ENCODE peak calls at places on chromosomes 6 and 20, in six cellular contexts. E is mucosa of gallbladder, Q is osteocyte, G is T-helper 9 cell, X is glutamatergic neuron, F is NCI-H748 treated with DMSO at 0.1 percent for 48 hours. S is an unnamed sample.

GRCh38 chr6:85673198-85674139 is 30.8 kb upstream of the SYNCRIP start:
- DNase-seq in E (no peak), Q (no peak), G (no peak), X (no peak), F (no peak), S (no peak)

GRCh38 chr6:27145731-27146455 is 101.6 kb upstream of the PRSS16 start:
- DNase-seq in E (peak; percentile 87), Q (no peak), G (peak; percentile 49), X (no peak), F (peak; percentile 95), S (no peak)

GRCh38 chr6:32940656-32941411 is at the start of gene HLA-DMB:
- DNase-seq in E (peak; percentile 79), Q (no peak), G (peak; percentile 12), X (no peak), F (no peak), S (no peak)

GRCh38 chr20:33211817-33212424 is 5.2 kb upstream of the BPIFA3 start:
- DNase-seq in E (peak; percentile 42), Q (no peak), G (no peak), X (peak; percentile 59), F (peak; percentile 45), S (peak; percentile 79)

GRCh38 chr6:97524846-97525245 is 241.8 kb upstream of the MMS22L start:
- DNase-seq in E (no peak), Q (no peak), G (no peak), X (peak; percentile 47), F (peak; percentile 60), S (no peak)

GRCh38 chr20:19284400-19285178 is 72.1 kb downstream of the SLC24A3 start:
- DNase-seq in E (no peak), Q (peak; percentile 8), G (no peak), X (no peak), F (no peak), S (no peak)

GRCh38 chr6:36290668-36291620 is 21.1 kb downstream of the PNPLA1 start:
- DNase-seq in E (peak; percentile 76), Q (no peak), G (no peak), X (no peak), F (no peak), S (no peak)

GRCh38 chr6:142929751-142930358 is 15.1 kb downstream of the HIVEP2 start:
- DNase-seq in E (no peak), Q (no peak), G (no peak), X (no peak), F (no peak), S (no peak)

GRCh38 chr6:150755524-150755923 is 110.0 kb upstream of the MTHFD1L start:
- DNase-seq in E (no peak), Q (no peak), G (no peak), X (no peak), F (no peak), S (no peak)

GRCh38 chr6:54681987-54682386 is 164.6 kb upstream of the FAM83B start:
- DNase-seq in E (no peak), Q (no peak), G (no peak), X (no peak), F (no peak), S (no peak)

GRCh38 chr6:79971195-79971594 is 23.8 kb upstream of the ELOVL4 start:
- DNase-seq in E (no peak), Q (no peak), G (no peak), X (no peak), F (no peak), S (no peak)

GRCh38 chr6:43455034-43455747 is at the start of gene DLK2:
- DNase-seq in E (no peak), Q (no peak), G (peak; percentile 39), X (peak; percentile 59), F (no peak), S (peak; percentile 58)

GRCh38 chr6:32979720-32980487 is 11.5 kb downstream of the BRD2 start:
- DNase-seq in E (no peak), Q (no peak), G (no peak), X (no peak), F (no peak), S (no peak)

GRCh38 chr20:61840661-61841455 is 224.8 kb downstream of the TAF4 start:
- DNase-seq in E (no peak), Q (no peak), G (no peak), X (no peak), F (no peak), S (no peak)

GRCh38 chr6:108263371-108263770 is 2.5 kb upstream of the SNX3 start:
- DNase-seq in E (no peak), Q (no peak), G (no peak), X (no peak), F (no peak), S (no peak)

GRCh38 chr6:39876111-39876510 is 58.2 kb downstream of the MOCS1 start:
- DNase-seq in E (no peak), Q (no peak), G (no peak), X (no peak), F (no peak), S (no peak)

GRCh38 chr20:63693975-63694595 is 2.4 kb upstream of the TNFRSF6B start:
- DNase-seq in E (no peak), Q (no peak), G (no peak), X (no peak), F (no peak), S (no peak)

GRCh38 chr6:144534123-144534676 is 249.1 kb downstream of the UTRN start:
- DNase-seq in E (no peak), Q (no peak), G (no peak), X (no peak), F (no peak), S (no peak)

GRCh38 chr6:33634986-33635385 is 13.9 kb downstream of the ITPR3 start:
- DNase-seq in E (no peak), Q (no peak), G (no peak), X (no peak), F (no peak), S (no peak)

GRCh38 chr20:25534845-25535244 is 50.5 kb downstream of the NINL start:
- DNase-seq in E (no peak), Q (no peak), G (no peak), X (no peak), F (no peak), S (no peak)

GRCh38 chr6:134422426-134423231 is 104.7 kb upstream of the SGK1 start:
- DNase-seq in E (no peak), Q (no peak), G (no peak), X (no peak), F (no peak), S (no peak)

GRCh38 chr20:50213531-50214106 is 23.0 kb downstream of the CEBPB start:
- DNase-seq in E (no peak), Q (no peak), G (no peak), X (no peak), F (no peak), S (no peak)

GRCh38 chr6:25002326-25003066 is 66.7 kb upstream of the RIPOR2 start:
- DNase-seq in E (no peak), Q (no peak), G (no peak), X (no peak), F (no peak), S (no peak)

GRCh38 chr6:44855562-44856494 is 468.3 kb downstream of the CDC5L start:
- DNase-seq in E (no peak), Q (no peak), G (no peak), X (no peak), F (no peak), S (no peak)

GRCh38 chr6:51060262-51060762 is 241.6 kb downstream of the TFAP2B start:
- DNase-seq in E (no peak), Q (no peak), G (no peak), X (no peak), F (no peak), S (no peak)

GRCh38 chr20:14332796-14333345 is 4.5 kb downstream of the FLRT3 start:
- DNase-seq in E (no peak), Q (no peak), G (no peak), X (no peak), F (no peak), S (no peak)

GRCh38 chr6:155349956-155350355 is 35.7 kb upstream of the TFB1M start:
- DNase-seq in E (no peak), Q (no peak), G (no peak), X (no peak), F (no peak), S (no peak)

GRCh38 chr6:17218023-17218748 is 63.0 kb upstream of the RBM24 start:
- DNase-seq in E (no peak), Q (no peak), G (no peak), X (no peak), F (no peak), S (no peak)